ENCODE peak calls at places on chromosomes 11 and 22, in nine cellular contexts. One of them, this sample, is unnamed.

GRCh38 chr11:121741954-121742361 is 289.2 kb upstream of the SORL1-AS1 start:
- DNase-seq in kidney: peak; percentile 86
- DNase-seq in mesendoderm: no peak
- DNase-seq in upper lobe of right lung: no peak
- DNase-seq in tibial nerve: peak; percentile 75
- DNase-seq in aorta: peak; percentile 92
- DNase-seq in cardiac muscle cell: peak; percentile 97
- DNase-seq in H1: no peak
- DNase-seq in suprapubic skin: no peak
- DNase-seq in this sample: no peak

GRCh38 chr11:67732045-67732787 is 57.8 kb upstream of the ALDH3B2 start:
- DNase-seq in kidney: no peak
- DNase-seq in mesendoderm: peak; percentile 37
- DNase-seq in upper lobe of right lung: no peak
- DNase-seq in tibial nerve: no peak
- DNase-seq in aorta: no peak
- DNase-seq in cardiac muscle cell: no peak
- DNase-seq in H1: peak; percentile 68
- DNase-seq in suprapubic skin: no peak
- DNase-seq in this sample: peak; percentile 50

GRCh38 chr11:3959918-3960295 is 104.4 kb downstream of the STIM1 start:
- DNase-seq in kidney: no peak
- DNase-seq in mesendoderm: no peak
- DNase-seq in upper lobe of right lung: no peak
- DNase-seq in tibial nerve: no peak
- DNase-seq in aorta: no peak
- DNase-seq in cardiac muscle cell: no peak
- DNase-seq in H1: no peak
- DNase-seq in suprapubic skin: no peak
- DNase-seq in this sample: no peak

GRCh38 chr11:103807806-103808205 is 228.6 kb upstream of the DDI1 start:
- DNase-seq in kidney: no peak
- DNase-seq in mesendoderm: no peak
- DNase-seq in upper lobe of right lung: no peak
- DNase-seq in tibial nerve: no peak
- DNase-seq in aorta: no peak
- DNase-seq in cardiac muscle cell: peak; percentile 68
- DNase-seq in H1: no peak
- DNase-seq in suprapubic skin: no peak
- DNase-seq in this sample: no peak

GRCh38 chr22:24146791-24147353 is 34.4 kb upstream of the SUSD2 start:
- DNase-seq in kidney: no peak
- DNase-seq in mesendoderm: peak; percentile 55
- DNase-seq in upper lobe of right lung: no peak
- DNase-seq in tibial nerve: no peak
- DNase-seq in aorta: peak; percentile 74
- DNase-seq in cardiac muscle cell: peak; percentile 85
- DNase-seq in H1: peak; percentile 56
- DNase-seq in suprapubic skin: no peak
- DNase-seq in this sample: no peak

GRCh38 chr11:121833970-121834369 is 282.0 kb downstream of the BLID start:
- DNase-seq in kidney: no peak
- DNase-seq in mesendoderm: no peak
- DNase-seq in upper lobe of right lung: no peak
- DNase-seq in tibial nerve: no peak
- DNase-seq in aorta: no peak
- DNase-seq in cardiac muscle cell: no peak
- DNase-seq in H1: no peak
- DNase-seq in suprapubic skin: no peak
- DNase-seq in this sample: no peak

GRCh38 chr11:93733474-93733873 is 7.8 kb downstream of the TAF1D start:
- DNase-seq in kidney: no peak
- DNase-seq in mesendoderm: no peak
- DNase-seq in upper lobe of right lung: no peak
- DNase-seq in tibial nerve: no peak
- DNase-seq in aorta: no peak
- DNase-seq in cardiac muscle cell: no peak
- DNase-seq in H1: no peak
- DNase-seq in suprapubic skin: no peak
- DNase-seq in this sample: no peak

GRCh38 chr11:1988667-1989317 is 8.8 kb downstream of the H19 start:
- DNase-seq in kidney: peak; percentile 18
- DNase-seq in mesendoderm: peak; percentile 0
- DNase-seq in upper lobe of right lung: peak; percentile 51
- DNase-seq in tibial nerve: no peak
- DNase-seq in aorta: no peak
- DNase-seq in cardiac muscle cell: peak; percentile 1
- DNase-seq in H1: peak; percentile 38
- DNase-seq in suprapubic skin: no peak
- DNase-seq in this sample: no peak

GRCh38 chr11:44324787-44325525 is 15.0 kb upstream of the ALX4 start:
- DNase-seq in kidney: peak; percentile 27
- DNase-seq in mesendoderm: no peak
- DNase-seq in upper lobe of right lung: peak; percentile 28
- DNase-seq in tibial nerve: no peak
- DNase-seq in aorta: no peak
- DNase-seq in cardiac muscle cell: no peak
- DNase-seq in H1: no peak
- DNase-seq in suprapubic skin: no peak
- DNase-seq in this sample: no peak

GRCh38 chr11:13183094-13183825 is 94.3 kb upstream of the BMAL1 start:
- DNase-seq in kidney: no peak
- DNase-seq in mesendoderm: peak; percentile 32
- DNase-seq in upper lobe of right lung: no peak
- DNase-seq in tibial nerve: no peak
- DNase-seq in aorta: no peak
- DNase-seq in cardiac muscle cell: peak; percentile 79
- DNase-seq in H1: no peak
- DNase-seq in suprapubic skin: no peak
- DNase-seq in this sample: no peak

GRCh38 chr22:39731881-39732555 is 161.5 kb downstream of the CACNA1I start:
- DNase-seq in kidney: no peak
- DNase-seq in mesendoderm: peak; percentile 27
- DNase-seq in upper lobe of right lung: peak; percentile 47
- DNase-seq in tibial nerve: no peak
- DNase-seq in aorta: no peak
- DNase-seq in cardiac muscle cell: no peak
- DNase-seq in H1: peak; percentile 49
- DNase-seq in suprapubic skin: no peak
- DNase-seq in this sample: no peak
- H3K4me3 ChIP-seq in kidney: no peak overlapping the region
- H3K4me3 ChIP-seq in mesendoderm: no peak overlapping the region
- H3K4me3 ChIP-seq in upper lobe of right lung: no peak overlapping the region
- H3K4me3 ChIP-seq in tibial nerve: no peak overlapping the region
- H3K4me3 ChIP-seq in aorta: no peak overlapping the region
- H3K4me3 ChIP-seq in cardiac muscle cell: no peak overlapping the region
- H3K4me3 ChIP-seq in H1: no peak overlapping the region
- H3K4me3 ChIP-seq in suprapubic skin: no peak overlapping the region
- H3K4me3 ChIP-seq in this sample: no peak overlapping the region

GRCh38 chr22:46764140-46764680 is 1.8 kb downstream of the TBC1D22A start:
- DNase-seq in kidney: no peak
- DNase-seq in mesendoderm: no peak
- DNase-seq in upper lobe of right lung: no peak
- DNase-seq in tibial nerve: no peak
- DNase-seq in aorta: no peak
- DNase-seq in cardiac muscle cell: no peak
- DNase-seq in H1: no peak
- DNase-seq in suprapubic skin: no peak
- DNase-seq in this sample: no peak
- H3K4me1 ChIP-seq in kidney: peaks cover 11% of the 10 kb centered on the region
- H3K4me1 ChIP-seq in mesendoderm: no peaks in the 10 kb centered on the region
- H3K4me1 ChIP-seq in upper lobe of right lung: peaks cover 13% of the 10 kb centered on the region
- H3K4me1 ChIP-seq in tibial nerve: no peaks in the 10 kb centered on the region
- H3K4me1 ChIP-seq in aorta: peaks cover 3% of the 10 kb centered on the region
- H3K4me1 ChIP-seq in cardiac muscle cell: peaks cover 5% of the 10 kb centered on the region
- H3K4me1 ChIP-seq in H1: no peaks in the 10 kb centered on the region
- H3K4me1 ChIP-seq in suprapubic skin: peaks cover 37% of the 10 kb centered on the region
- H3K4me1 ChIP-seq in this sample: peaks cover 51% of the 10 kb centered on the region

DNA sequence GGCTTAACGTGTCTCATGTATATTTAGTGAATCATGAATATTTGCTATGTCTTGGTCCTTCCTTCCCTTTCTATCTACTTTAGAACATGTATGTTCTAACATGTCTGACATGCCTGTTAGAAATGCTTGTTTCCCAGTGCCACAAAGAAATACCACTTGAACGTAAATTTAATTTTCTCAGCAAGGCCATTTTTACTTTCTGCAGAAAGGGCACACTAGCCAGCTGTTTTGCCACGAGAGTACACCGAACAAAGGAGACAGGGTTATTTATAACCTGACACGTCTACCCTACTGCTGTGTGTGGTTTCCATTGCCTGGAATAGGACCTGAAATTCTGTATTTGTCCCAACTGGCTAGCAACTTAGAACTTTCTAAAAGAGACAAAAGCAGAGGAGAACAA is 7.4 kb upstream of the ZBTB44 start:
- DNase-seq in kidney: no peak
- DNase-seq in mesendoderm: no peak
- DNase-seq in upper lobe of right lung: no peak
- DNase-seq in tibial nerve: no peak
- DNase-seq in aorta: no peak
- DNase-seq in cardiac muscle cell: no peak
- DNase-seq in H1: no peak
- DNase-seq in suprapubic skin: no peak
- DNase-seq in this sample: no peak
- H3K27ac ChIP-seq in kidney: no peak overlapping the region
- H3K27ac ChIP-seq in mesendoderm: no peak overlapping the region
- H3K27ac ChIP-seq in upper lobe of right lung: no peak overlapping the region
- H3K27ac ChIP-seq in tibial nerve: no peak overlapping the region
- H3K27ac ChIP-seq in aorta: no peak overlapping the region
- H3K27ac ChIP-seq in cardiac muscle cell: no peak overlapping the region
- H3K27ac ChIP-seq in H1: peak overlapping the region; percentile 60
- H3K27ac ChIP-seq in suprapubic skin: no peak overlapping the region
- H3K27ac ChIP-seq in this sample: no peak overlapping the region

GRCh38 chr11:45659818-45660160 is 5.6 kb downstream of the CHST1 start:
- DNase-seq in kidney: no peak
- DNase-seq in mesendoderm: no peak
- DNase-seq in upper lobe of right lung: peak; percentile 27
- DNase-seq in tibial nerve: no peak
- DNase-seq in aorta: peak; percentile 21
- DNase-seq in cardiac muscle cell: no peak
- DNase-seq in H1: no peak
- DNase-seq in suprapubic skin: no peak
- DNase-seq in this sample: no peak

GRCh38 chr11:45659031-45659817 is 6.2 kb downstream of the CHST1 start:
- DNase-seq in kidney: no peak
- DNase-seq in mesendoderm: no peak
- DNase-seq in upper lobe of right lung: peak; percentile 48
- DNase-seq in tibial nerve: no peak
- DNase-seq in aorta: peak; percentile 43
- DNase-seq in cardiac muscle cell: no peak
- DNase-seq in H1: no peak
- DNase-seq in suprapubic skin: no peak
- DNase-seq in this sample: no peak

GRCh38 chr11:45657496-45658260 is 7.7 kb downstream of the CHST1 start:
- DNase-seq in kidney: no peak
- DNase-seq in mesendoderm: no peak
- DNase-seq in upper lobe of right lung: peak; percentile 30
- DNase-seq in tibial nerve: no peak
- DNase-seq in aorta: peak; percentile 7
- DNase-seq in cardiac muscle cell: no peak
- DNase-seq in H1: no peak
- DNase-seq in suprapubic skin: peak; percentile 44
- DNase-seq in this sample: no peak

GRCh38 chr11:45660717-45661416 is 4.6 kb downstream of the CHST1 start:
- DNase-seq in kidney: no peak
- DNase-seq in mesendoderm: peak; percentile 56
- DNase-seq in upper lobe of right lung: peak; percentile 46
- DNase-seq in tibial nerve: no peak
- DNase-seq in aorta: peak; percentile 24
- DNase-seq in cardiac muscle cell: no peak
- DNase-seq in H1: no peak
- DNase-seq in suprapubic skin: no peak
- DNase-seq in this sample: no peak

GRCh38 chr11:45658292-45658991 is 7.0 kb downstream of the CHST1 start:
- DNase-seq in kidney: peak; percentile 92
- DNase-seq in mesendoderm: peak; percentile 80
- DNase-seq in upper lobe of right lung: peak; percentile 73
- DNase-seq in tibial nerve: no peak
- DNase-seq in aorta: peak; percentile 85
- DNase-seq in cardiac muscle cell: peak; percentile 88
- DNase-seq in H1: peak; percentile 77
- DNase-seq in suprapubic skin: no peak
- DNase-seq in this sample: no peak
- H3K4me3 ChIP-seq in kidney: no peak overlapping the region
- H3K4me3 ChIP-seq in mesendoderm: no peak overlapping the region
- H3K4me3 ChIP-seq in upper lobe of right lung: no peak overlapping the region
- H3K4me3 ChIP-seq in tibial nerve: no peak overlapping the region
- H3K4me3 ChIP-seq in aorta: no peak overlapping the region
- H3K4me3 ChIP-seq in cardiac muscle cell: no peak overlapping the region
- H3K4me3 ChIP-seq in H1: no peak overlapping the region
- H3K4me3 ChIP-seq in suprapubic skin: no peak overlapping the region
- H3K4me3 ChIP-seq in this sample: no peak overlapping the region

DNA sequence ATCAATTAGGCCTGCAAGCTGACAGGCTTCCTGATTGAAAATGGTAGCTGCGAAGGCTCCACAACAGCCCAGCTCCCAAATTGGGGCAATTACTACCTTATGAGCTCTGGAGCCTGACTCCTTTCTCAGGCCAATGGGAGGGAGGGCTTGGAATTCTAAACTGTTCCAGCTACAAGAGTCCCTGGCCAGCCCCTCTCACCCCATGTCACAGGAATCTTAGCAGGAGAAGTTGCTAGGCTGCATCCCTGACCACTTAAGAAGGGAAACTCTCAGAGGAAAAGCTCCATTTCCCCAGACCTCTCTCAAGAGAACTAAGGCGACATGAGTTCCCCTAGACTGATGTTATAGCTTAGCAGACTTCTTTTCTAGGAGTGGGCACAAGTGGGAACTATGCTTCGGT is 4.9 kb downstream of the LRP4 start:
- DNase-seq in kidney: no peak
- DNase-seq in mesendoderm: peak; percentile 87
- DNase-seq in upper lobe of right lung: no peak
- DNase-seq in tibial nerve: no peak
- DNase-seq in aorta: no peak
- DNase-seq in cardiac muscle cell: no peak
- DNase-seq in H1: no peak
- DNase-seq in suprapubic skin: no peak
- DNase-seq in this sample: no peak
- H3K4me1 ChIP-seq in kidney: peaks cover 5% of the 10 kb centered on the region
- H3K4me1 ChIP-seq in mesendoderm: peaks cover 21% of the 10 kb centered on the region
- H3K4me1 ChIP-seq in upper lobe of right lung: peaks cover 15% of the 10 kb centered on the region
- H3K4me1 ChIP-seq in tibial nerve: no peaks in the 10 kb centered on the region
- H3K4me1 ChIP-seq in aorta: no peaks in the 10 kb centered on the region
- H3K4me1 ChIP-seq in cardiac muscle cell: peaks cover 41% of the 10 kb centered on the region
- H3K4me1 ChIP-seq in H1: peaks cover 26% of the 10 kb centered on the region
- H3K4me1 ChIP-seq in suprapubic skin: peaks cover 53% of the 10 kb centered on the region
- H3K4me1 ChIP-seq in this sample: peaks cover 18% of the 10 kb centered on the region